ENCODE peak calls at places on chromosome 14, in four cellular contexts. E is stimulated activated naive B cell treated with anti-CD40 and anti-IgM and Interleukin-4, amounts not matched to agents 10 μg/mL and 1 μg/mL and 100 μg/mL, for 72 hours; Q is NCI-H1694; C is RWPE1. L is an unnamed sample.

GRCh38 chr14:94313991-94314655 is 9.0 kb downstream of the SERPINA6 start:
- DNase-seq in Q (no peak), E (no peak), C (no peak), L (peak; percentile 81)

GRCh38 chr14:69752773-69753172 is 14.2 kb upstream of the SRSF5 start:
- DNase-seq in C (no peak), E (no peak), Q (no peak), L (no peak)

GRCh38 chr14:102209224-102209966 is 69.7 kb downstream of the WDR20 start:
- DNase-seq in C (peak; percentile 11), E (no peak), Q (no peak), L (peak; percentile 18)

GRCh38 chr14:66268802-66269334 is 217.3 kb upstream of the CCDC196 start:
- DNase-seq in Q (no peak), C (no peak), E (no peak), L (no peak)

GRCh38 chr14:93953739-93954515 is 22.4 kb downstream of the ASB2 start:
- DNase-seq in C (no peak), E (no peak), Q (no peak), L (no peak)

GRCh38 chr14:103296007-103296406 is 38.0 kb upstream of the EIF5 start:
- DNase-seq in Q (no peak), E (no peak), C (no peak), L (peak; percentile 54)

GRCh38 chr14:60922050-60922449 is 58.8 kb downstream of the TRMT5 start:
- DNase-seq in E (no peak), Q (no peak), C (peak; percentile 70), L (peak; percentile 26)

GRCh38 chr14:73591690-73592448 is at the start of gene ACOT4:
- DNase-seq in C (no peak), E (peak; percentile 32), Q (no peak), L (no peak)

GRCh38 chr14:52878469-52878868 is 72.4 kb downstream of the FERMT2 start:
- DNase-seq in E (no peak), C (no peak), Q (no peak), L (no peak)

GRCh38 chr14:24275524-24276139 is 4.2 kb upstream of the RABGGTA start:
- DNase-seq in C (no peak), Q (no peak), E (no peak), L (no peak)

GRCh38 chr14:64708148-64709004 is 4.2 kb downstream of the PLEKHG3 start:
- DNase-seq in C (peak; percentile 95), Q (no peak), E (no peak), L (peak; percentile 77)

GRCh38 chr14:64279719-64280668 is 14.2 kb downstream of the ESR2 start:
- DNase-seq in E (no peak), C (no peak), Q (no peak), L (no peak)

GRCh38 chr14:54503476-54503875 is 6.2 kb upstream of the CGRRF1 start:
- DNase-seq in C (no peak), E (no peak), Q (no peak), L (peak; percentile 49)

GRCh38 chr14:96261053-96261452 is 5.0 kb downstream of the BDKRB1 start:
- DNase-seq in E (no peak), Q (peak; percentile 73), C (no peak), L (no peak)

GRCh38 chr14:50520947-50521815 is 11.2 kb downstream of the MAP4K5 start:
- DNase-seq in C (peak; percentile 85), E (peak; percentile 27), Q (no peak), L (peak; percentile 86)

L was measured in MCF 10A.